ENCODE peak calls at places on chromosomes 16 and 17, in eight cellular contexts. U, Z, D, N, B, Q, K and L are unnamed samples.

GRCh38 chr16:85695196-85696128 is 6.7 kb upstream of the GINS2 start:
- DNase-seq in B (no peak), D (no peak), Z (no peak), U (no peak), K (no peak), N (no peak), Q (no peak), L (no peak)

GRCh38 chr17:55433629-55434422 is 12.2 kb upstream of the MMD start:
- DNase-seq in K (peak; percentile 93), D (no peak), B (no peak), Q (no peak), Z (no peak), U (peak; percentile 86), N (peak; percentile 89), L (peak; percentile 53)

GRCh38 chr17:72713701-72714100 is 378.8 kb downstream of the SLC39A11 start:
- DNase-seq in N (no peak), Q (no peak), K (no peak), B (no peak), D (no peak), U (no peak), Z (no peak), L (no peak)

GRCh38 chr17:63407741-63408330 is 38.3 kb downstream of the CYB561 start:
- DNase-seq in Q (no peak), K (no peak), B (no peak), N (no peak), Z (no peak), U (no peak), D (no peak), L (no peak)

GRCh38 chr16:70644763-70645597 is 1.4 kb upstream of the IL34 start:
- DNase-seq in D (no peak), N (no peak), U (no peak), B (no peak), Q (no peak), K (no peak), Z (no peak), L (no peak)

GRCh38 chr17:28253663-28254062 is 65.3 kb upstream of the TMEM97 start:
- DNase-seq in K (no peak), U (no peak), B (no peak), N (no peak), Z (no peak), D (no peak), Q (no peak), L (no peak)

GRCh38 chr17:79892457-79893236 is 53.4 kb upstream of the CBX4 start:
- DNase-seq in N (no peak), D (no peak), B (no peak), Z (no peak), K (no peak), Q (no peak), U (no peak), L (no peak)

GRCh38 chr17:34207572-34207971 is 47.5 kb upstream of the CCL2 start:
- DNase-seq in B (no peak), D (peak; percentile 31), N (no peak), Q (no peak), K (no peak), U (no peak), Z (no peak), L (no peak)

GRCh38 chr16:22217890-22218730 is 12.0 kb downstream of the EEF2K start:
- DNase-seq in D (peak; percentile 54), U (no peak), Z (no peak), B (no peak), K (peak; percentile 41), Q (no peak), N (no peak), L (no peak)

GRCh38 chr17:68401288-68401687 is 56.0 kb downstream of the WIPI1 start:
- DNase-seq in U (no peak), N (no peak), D (no peak), Z (no peak), Q (no peak), B (no peak), K (no peak), L (no peak)

GRCh38 chr17:76532072-76532651 is 5.3 kb downstream of the CYGB start:
- DNase-seq in U (no peak), Q (no peak), Z (no peak), D (no peak), N (no peak), B (no peak), K (no peak), L (no peak)

GRCh38 chr17:412211-413015 is 59.8 kb upstream of the RPH3AL start:
- DNase-seq in Z (peak; percentile 51), Q (peak; percentile 50), N (peak; percentile 46), B (no peak), K (peak; percentile 65), U (peak; percentile 64), D (peak; percentile 79), L (peak; percentile 52)

GRCh38 chr17:44348234-44348987 is 3.3 kb downstream of the GRN start:
- DNase-seq in B (no peak), N (no peak), Q (peak; percentile 43), D (peak; percentile 41), K (peak; percentile 49), U (peak; percentile 61), Z (no peak), L (no peak)

GRCh38 chr16:12228607-12229499 is 252.3 kb downstream of the SNX29 start:
- DNase-seq in U (peak; percentile 37), Q (peak; percentile 37), Z (peak; percentile 40), D (peak; percentile 49), B (no peak), N (peak; percentile 20), K (peak; percentile 67), L (peak; percentile 67)

GRCh38 chr16:20898938-20899502 is 1.1 kb downstream of the DCUN1D3 start:
- DNase-seq in U (no peak), Q (no peak), N (peak; percentile 59), K (peak; percentile 78), D (no peak), Z (no peak), B (no peak), L (peak; percentile 45)

GRCh38 chr16:72938426-72939164 is 109.3 kb downstream of the ZFHX3 start:
- DNase-seq in B (peak; percentile 64), N (peak; percentile 23), U (peak; percentile 78), Q (peak; percentile 28), Z (peak; percentile 88), K (peak; percentile 22), D (no peak), L (peak; percentile 72)

GRCh38 chr16:52976539-52977167 is 76.0 kb downstream of the CHD9NB start:
- DNase-seq in U (no peak), K (peak; percentile 38), N (no peak), Q (no peak), Z (no peak), D (no peak), B (no peak), L (peak; percentile 17)